ENCODE peak calls at places on chromosomes 13 and 19, in ten cellular contexts. K, W, C, X, Q, D, Y, T, A and H are unnamed samples.

GRCh38 chr13:31803327-31803726 is 64.0 kb downstream of the RXFP2 start:
- DNase-seq in K (peak), W (no peak), C (no peak), X (no peak), Q (no peak), D (no peak), Y (no peak), T (no peak), A (no peak), H (no peak)

GRCh38 chr19:18157465-18158063 is 4.6 kb downstream of the PIK3R2 start:
- DNase-seq in K (no peak), W (no peak), C (peak), X (no peak), Q (peak), D (no peak), Y (no peak), T (peak), A (no peak), H (no peak)

GRCh38 chr13:55266644-55267043 is 1874.1 kb upstream of the PRR20A start:
- DNase-seq in K (no peak), W (no peak), C (no peak), X (no peak), Q (no peak), D (no peak), Y (no peak), T (no peak), A (no peak), H (no peak)

GRCh38 chr19:18708452-18709231 is 25.2 kb downstream of the CRTC1 start:
- DNase-seq in K (no peak), W (no peak), C (no peak), X (no peak), Q (peak), D (no peak), Y (no peak), T (no peak), A (no peak), H (no peak)

GRCh38 chr13:25114220-25114619 is 18.3 kb downstream of the PABPC3 start:
- DNase-seq in K (peak), W (peak), C (peak), X (peak), Q (peak), D (peak), Y (peak), T (peak), A (peak), H (peak)

GRCh38 chr19:23521471-23521870 is 126.2 kb upstream of the ZNF91 start:
- DNase-seq in K (no peak), W (no peak), C (no peak), X (no peak), Q (no peak), D (no peak), Y (no peak), T (no peak), A (no peak), H (no peak)

GRCh38 chr13:23460921-23461320 is 27.4 kb upstream of the SACS start:
- DNase-seq in K (no peak), W (no peak), C (no peak), X (no peak), Q (no peak), D (no peak), Y (no peak), T (no peak), A (no peak), H (no peak)

GRCh38 chr13:42272115-42272756 is at the start of gene AKAP11:
- DNase-seq in K (peak), W (peak), C (peak), X (peak), Q (no peak), D (peak), Y (peak), T (peak), A (peak), H (peak)

GRCh38 chr13:90502762-90503161 is 844.7 kb upstream of the MIR17HG start:
- DNase-seq in K (no peak), W (no peak), C (no peak), X (no peak), Q (no peak), D (no peak), Y (no peak), T (no peak), A (no peak), H (no peak)

GRCh38 chr19:4720037-4720700 is 3.5 kb downstream of the DPP9 start:
- DNase-seq in K (no peak), W (no peak), C (no peak), X (no peak), Q (no peak), D (no peak), Y (no peak), T (no peak), A (no peak), H (no peak)

GRCh38 chr13:25232937-25233515 is 54.3 kb downstream of the MTMR6 start:
- DNase-seq in K (no peak), W (peak), C (no peak), X (no peak), Q (no peak), D (no peak), Y (no peak), T (no peak), A (no peak), H (peak)

GRCh38 chr13:24038405-24038804 is 122.1 kb upstream of the SPATA13 start:
- DNase-seq in K (peak), W (peak), C (peak), X (no peak), Q (no peak), D (no peak), Y (no peak), T (no peak), A (peak), H (peak)

GRCh38 chr19:3322199-3322978 is 44.0 kb upstream of the NFIC start:
- DNase-seq in K (no peak), W (no peak), C (no peak), X (no peak), Q (no peak), D (no peak), Y (no peak), T (no peak), A (no peak), H (no peak)

GRCh38 chr13:34254366-34254765 is 436.4 kb downstream of the RFC3 start:
- DNase-seq in K (no peak), W (no peak), C (no peak), X (no peak), Q (no peak), D (no peak), Y (no peak), T (no peak), A (no peak), H (peak)

GRCh38 chr13:24716011-24716410 is 35.8 kb downstream of the ATP12A start:
- DNase-seq in K (peak), W (no peak), C (no peak), X (no peak), Q (no peak), D (no peak), Y (no peak), T (no peak), A (no peak), H (no peak)

GRCh38 chr19:33293255-33294057 is 8.9 kb downstream of the CEBPA start:
- DNase-seq in K (peak), W (peak), C (peak), X (peak), Q (no peak), D (no peak), Y (no peak), T (peak), A (peak), H (peak)

GRCh38 chr19:13597625-13598024 is 91.3 kb upstream of the CACNA1A start:
- DNase-seq in K (peak), W (peak), C (peak), X (peak), Q (peak), D (peak), Y (peak), T (peak), A (peak), H (peak)

GRCh38 chr19:47005873-47006272 is 13.8 kb upstream of the NPAS1 start:
- DNase-seq in K (no peak), W (no peak), C (peak), X (no peak), Q (no peak), D (no peak), Y (peak), T (peak), A (peak), H (peak)

GRCh38 chr19:35295792-35296462 is 4.0 kb downstream of the MAG start:
- DNase-seq in K (peak), W (no peak), C (no peak), X (no peak), Q (no peak), D (peak), Y (no peak), T (no peak), A (no peak), H (no peak)

GRCh38 chr19:6551607-6552450 is 21.0 kb downstream of the TNFSF9 start:
- DNase-seq in K (no peak), W (no peak), C (no peak), X (no peak), Q (no peak), D (peak), Y (no peak), T (no peak), A (peak), H (no peak)